ENCODE peak calls at places on chromosomes 4 and X, in six cellular contexts. One of them, this sample, is unnamed.

GRCh38 chr4:71189471-71189870 is 149.3 kb upstream of the SLC4A4 start:
- DNase-seq in activated T-cell treated with anti-CD3 and anti-CD28 coated beads for 1 hour: no peak
- DNase-seq in IMR-90: peak
- DNase-seq in neural crest cell: no peak
- DNase-seq in naive thymus-derived CD8-positive, alpha-beta T cell: no peak
- DNase-seq in activated CD4-positive, alpha-beta T cell treated with anti-CD3 and anti-CD28 coated beads, Interleukin-2, amount 50 U/mL, for 1 hour: no peak
- DNase-seq in this sample: no peak

GRCh38 chrX:155434906-155435743 is 23.3 kb downstream of the F8A3 start:
- DNase-seq in activated CD4-positive, alpha-beta T cell treated with anti-CD3 and anti-CD28 coated beads, Interleukin-2, amount 50 U/mL, for 1 hour: no peak
- DNase-seq in activated T-cell treated with anti-CD3 and anti-CD28 coated beads for 1 hour: no peak
- DNase-seq in naive thymus-derived CD8-positive, alpha-beta T cell: peak
- DNase-seq in IMR-90: no peak
- DNase-seq in neural crest cell: no peak
- DNase-seq in this sample: no peak

GRCh38 chr4:88054909-88055308 is 47.5 kb downstream of the PKD2 start:
- DNase-seq in IMR-90: peak
- DNase-seq in activated T-cell treated with anti-CD3 and anti-CD28 coated beads for 1 hour: no peak
- DNase-seq in neural crest cell: peak
- DNase-seq in naive thymus-derived CD8-positive, alpha-beta T cell: no peak
- DNase-seq in activated CD4-positive, alpha-beta T cell treated with anti-CD3 and anti-CD28 coated beads, Interleukin-2, amount 50 U/mL, for 1 hour: no peak
- DNase-seq in this sample: no peak

GRCh38 chr4:79678472-79679202 is 270.6 kb upstream of the GK2 start:
- DNase-seq in naive thymus-derived CD8-positive, alpha-beta T cell: no peak
- DNase-seq in IMR-90: peak
- DNase-seq in activated CD4-positive, alpha-beta T cell treated with anti-CD3 and anti-CD28 coated beads, Interleukin-2, amount 50 U/mL, for 1 hour: no peak
- DNase-seq in activated T-cell treated with anti-CD3 and anti-CD28 coated beads for 1 hour: no peak
- DNase-seq in neural crest cell: no peak
- DNase-seq in this sample: no peak

GRCh38 chrX:7179446-7179845 is 31.5 kb upstream of the PUDP start:
- DNase-seq in neural crest cell: no peak
- DNase-seq in IMR-90: no peak
- DNase-seq in activated T-cell treated with anti-CD3 and anti-CD28 coated beads for 1 hour: no peak
- DNase-seq in naive thymus-derived CD8-positive, alpha-beta T cell: no peak
- DNase-seq in activated CD4-positive, alpha-beta T cell treated with anti-CD3 and anti-CD28 coated beads, Interleukin-2, amount 50 U/mL, for 1 hour: no peak
- DNase-seq in this sample: no peak

GRCh38 chrX:50579955-50580354 is 109.3 kb upstream of the DGKK start:
- DNase-seq in activated CD4-positive, alpha-beta T cell treated with anti-CD3 and anti-CD28 coated beads, Interleukin-2, amount 50 U/mL, for 1 hour: peak
- DNase-seq in naive thymus-derived CD8-positive, alpha-beta T cell: peak
- DNase-seq in neural crest cell: peak
- DNase-seq in IMR-90: peak
- DNase-seq in activated T-cell treated with anti-CD3 and anti-CD28 coated beads for 1 hour: peak
- DNase-seq in this sample: peak

GRCh38 chr4:10106421-10107039 is 10.1 kb downstream of the WDR1 start:
- DNase-seq in neural crest cell: no peak
- DNase-seq in naive thymus-derived CD8-positive, alpha-beta T cell: peak
- DNase-seq in IMR-90: peak
- DNase-seq in activated CD4-positive, alpha-beta T cell treated with anti-CD3 and anti-CD28 coated beads, Interleukin-2, amount 50 U/mL, for 1 hour: peak
- DNase-seq in activated T-cell treated with anti-CD3 and anti-CD28 coated beads for 1 hour: peak
- DNase-seq in this sample: no peak

GRCh38 chr4:88458091-88458740 is 1.3 kb downstream of the HERC5 start:
- DNase-seq in IMR-90: no peak
- DNase-seq in naive thymus-derived CD8-positive, alpha-beta T cell: no peak
- DNase-seq in activated T-cell treated with anti-CD3 and anti-CD28 coated beads for 1 hour: no peak
- DNase-seq in activated CD4-positive, alpha-beta T cell treated with anti-CD3 and anti-CD28 coated beads, Interleukin-2, amount 50 U/mL, for 1 hour: no peak
- DNase-seq in neural crest cell: no peak
- DNase-seq in this sample: no peak

GRCh38 chrX:40471965-40472648 is 108.7 kb upstream of the ATP6AP2 start:
- DNase-seq in activated CD4-positive, alpha-beta T cell treated with anti-CD3 and anti-CD28 coated beads, Interleukin-2, amount 50 U/mL, for 1 hour: peak
- DNase-seq in activated T-cell treated with anti-CD3 and anti-CD28 coated beads for 1 hour: peak
- DNase-seq in naive thymus-derived CD8-positive, alpha-beta T cell: no peak
- DNase-seq in IMR-90: peak
- DNase-seq in neural crest cell: no peak
- DNase-seq in this sample: no peak

This sample was measured in KG1.